ENCODE peak calls at places on chromosomes 4 and X, in six cellular contexts. Z, G, D, P, K and H are unnamed samples.

GRCh38 chr4:110188113-110188512 is 10.3 kb downstream of the ELOVL6 start:
- DNase-seq in Z (no peak), G (no peak), D (no peak), P (no peak), K (no peak), H (no peak)

GRCh38 chrX:12872741-12873140 is 5.9 kb downstream of the TLR7 start:
- DNase-seq in Z (no peak), G (no peak), D (no peak), P (no peak), K (no peak), H (no peak)

GRCh38 chr4:94634266-94634665 is 123.5 kb upstream of the BMPR1B start:
- DNase-seq in Z (no peak), G (no peak), D (no peak), P (no peak), K (peak; percentile 84), H (no peak)

GRCh38 chrX:109987884-109988283 is 15.0 kb upstream of the TMEM164 start:
- DNase-seq in Z (no peak), G (no peak), D (no peak), P (no peak), K (no peak), H (no peak)

GRCh38 chr4:3481783-3482397 is 18.8 kb downstream of the DOK7 start:
- DNase-seq in Z (no peak), G (no peak), D (no peak), P (no peak), K (no peak), H (no peak)

GRCh38 chrX:15158736-15159406 is 111.0 kb downstream of the ASB9 start:
- DNase-seq in Z (no peak), G (no peak), D (no peak), P (no peak), K (no peak), H (no peak)

GRCh38 chrX:2811271-2811670 is 17.5 kb upstream of the GYG2 start:
- DNase-seq in Z (no peak), G (no peak), D (no peak), P (no peak), K (peak; percentile 23), H (no peak)

GRCh38 chr4:89316931-89317366 is 9.3 kb upstream of the GPRIN3 start:
- DNase-seq in Z (peak; percentile 40), G (no peak), D (peak; percentile 23), P (no peak), K (peak; percentile 60), H (no peak)

GRCh38 chr4:118981839-118982381 is 93.3 kb downstream of the SYNPO2 start:
- DNase-seq in Z (peak; percentile 66), G (peak; percentile 51), D (peak; percentile 26), P (peak; percentile 55), K (peak; percentile 96), H (peak; percentile 81)

GRCh38 chrX:116204947-116205346 is 34.4 kb downstream of the AGTR2 start:
- DNase-seq in Z (no peak), G (no peak), D (no peak), P (peak; percentile 7), K (peak; percentile 5), H (no peak)

GRCh38 chrX:51852621-51853020 is 40.8 kb upstream of the MAGED1 start:
- DNase-seq in Z (no peak), G (no peak), D (no peak), P (no peak), K (no peak), H (no peak)

GRCh38 chr4:14264437-14264836 is 636.9 kb upstream of the BOD1L1 start:
- DNase-seq in Z (no peak), G (no peak), D (no peak), P (no peak), K (no peak), H (no peak)

GRCh38 chr4:6840062-6840976 is 57.8 kb downstream of the KIAA0232 start:
- DNase-seq in Z (no peak), G (no peak), D (no peak), P (no peak), K (peak; percentile 48), H (peak; percentile 43)

GRCh38 chr4:146192060-146192459 is 16.5 kb downstream of the LSM6 start:
- DNase-seq in Z (no peak), G (no peak), D (no peak), P (no peak), K (peak; percentile 20), H (no peak)

GRCh38 chr4:59695355-59696053 is 1504.6 kb upstream of the ADGRL3 start:
- DNase-seq in Z (no peak), G (no peak), D (no peak), P (no peak), K (no peak), H (no peak)

GRCh38 chrX:16718824-16719333 is 533 bp upstream of the SYAP1 start:
- DNase-seq in Z (no peak), G (no peak), D (no peak), P (no peak), K (no peak), H (no peak)

GRCh38 chr4:177041356-177041755 is 248.6 kb upstream of the VEGFC start:
- DNase-seq in Z (no peak), G (no peak), D (no peak), P (no peak), K (peak; percentile 46), H (no peak)

GRCh38 chr4:97952763-97953162 is 190.5 kb downstream of the STPG2 start:
- DNase-seq in Z (no peak), G (no peak), D (no peak), P (no peak), K (no peak), H (no peak)

GRCh38 chrX:149950681-149951080 is 12.4 kb upstream of the EOLA2 start:
- DNase-seq in Z (no peak), G (no peak), D (no peak), P (peak; percentile 45), K (peak; percentile 63), H (peak; percentile 32)

GRCh38 chr4:78669453-78669852 is 106.7 kb upstream of the BMP2K start:
- DNase-seq in Z (no peak), G (no peak), D (no peak), P (peak; percentile 24), K (no peak), H (no peak)
- TF ChIP-seq CTCF in Z (peak; percentile 20), G (no peak), D (peak; percentile 20), P (peak; percentile 46), K (no peak), H (peak; percentile 20)

GRCh38 chr4:52701207-52701606 is 42.1 kb upstream of the USP46 start:
- DNase-seq in Z (no peak), G (no peak), D (no peak), P (no peak), K (no peak), H (no peak)
- H3K4me3 ChIP-seq in Z (no peak overlapping the region), G (no peak overlapping the region), D (no peak overlapping the region), P (no peak overlapping the region), K (no peak overlapping the region), H (no peak overlapping the region)

DNA sequence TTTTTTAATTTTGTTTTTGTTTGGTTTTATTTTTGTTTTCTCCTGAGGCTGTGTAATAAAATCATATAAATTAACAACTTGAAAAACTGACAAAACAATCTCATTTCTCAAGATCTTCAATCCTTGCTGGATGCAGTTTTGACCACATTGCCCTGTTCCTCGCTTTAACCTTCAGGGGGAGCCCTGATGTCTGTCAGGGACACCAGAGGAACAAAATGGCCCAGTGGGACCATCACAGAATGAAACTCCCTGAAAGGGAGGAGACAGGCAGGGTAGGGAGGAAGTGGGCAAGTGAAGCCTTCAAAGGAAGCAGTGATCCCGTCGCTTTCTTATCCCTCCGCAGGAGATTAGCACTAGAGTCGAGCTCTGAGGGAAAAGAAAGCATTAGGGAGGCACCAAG is 274.9 kb upstream of the LDB2 start:
- DNase-seq in Z (no peak), G (no peak), D (no peak), P (no peak), K (no peak), H (no peak)
- TF ChIP-seq CTCF in Z (no peak), G (no peak), D (no peak), P (peak; percentile 52), K (peak; percentile 5), H (peak; percentile 30)

GRCh38 chr4:70746179-70746839 is 24.5 kb downstream of the RUFY3 start:
- DNase-seq in Z (peak; percentile 76), G (no peak), D (no peak), P (no peak), K (peak; percentile 89), H (no peak)
- H3K4me3 ChIP-seq in Z (no peak overlapping the region), G (no peak overlapping the region), D (no peak overlapping the region), P (no peak overlapping the region), K (no peak overlapping the region), H (no peak overlapping the region)

DNA sequence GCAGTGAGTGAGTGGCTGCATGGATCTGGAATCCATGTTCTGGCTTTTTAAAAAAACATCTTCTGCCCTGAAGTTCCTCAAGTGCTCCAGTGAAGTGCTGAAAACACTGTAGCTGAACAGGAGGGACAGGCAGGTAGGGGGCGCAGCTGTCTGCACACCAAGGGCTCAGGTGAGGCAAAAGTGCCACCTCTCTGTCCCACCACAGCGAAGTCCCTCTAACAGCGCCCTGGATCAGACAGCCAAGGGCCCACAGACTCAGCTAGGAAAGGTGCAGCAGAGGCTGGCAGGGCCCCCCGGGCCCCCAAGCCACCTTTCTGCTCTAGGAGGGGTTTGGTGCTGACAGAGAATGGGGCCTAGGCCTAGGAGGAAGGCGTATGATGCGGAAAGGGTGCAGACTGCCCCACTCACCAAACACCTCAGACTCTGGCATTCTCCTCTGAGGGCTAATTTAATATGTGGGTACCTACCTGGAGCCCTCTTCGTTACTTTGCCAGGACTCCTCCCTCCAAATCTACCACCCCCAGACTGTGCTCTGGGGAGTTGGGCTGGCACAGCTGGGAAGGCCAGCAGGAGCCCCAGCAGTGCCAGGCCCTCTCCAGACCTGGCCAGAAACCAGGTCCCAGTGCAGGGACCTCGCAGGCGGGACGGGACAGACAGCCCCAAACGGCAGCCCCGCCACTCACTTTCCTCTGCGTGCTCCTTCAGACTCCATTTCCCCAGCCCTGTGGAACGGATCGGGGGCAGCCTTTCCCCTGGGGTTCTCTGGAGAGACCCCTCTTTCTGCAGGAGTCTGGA is 73.7 kb downstream of the ENPP6 start:
- DNase-seq in Z (no peak), G (no peak), D (no peak), P (no peak), K (no peak), H (no peak)
- TF ChIP-seq CTCF in Z (no peak), G (no peak), D (no peak), P (peak; percentile 36), K (no peak), H (no peak)

GRCh38 chr4:186203391-186203802 is 12.0 kb downstream of the CYP4V2 start:
- DNase-seq in Z (no peak), G (no peak), D (no peak), P (no peak), K (peak; percentile 5), H (no peak)
- H3K4me3 ChIP-seq in Z (peak overlapping the region; percentile 43), G (no peak overlapping the region), D (no peak overlapping the region), P (no peak overlapping the region), K (no peak overlapping the region), H (no peak overlapping the region)

DNA sequence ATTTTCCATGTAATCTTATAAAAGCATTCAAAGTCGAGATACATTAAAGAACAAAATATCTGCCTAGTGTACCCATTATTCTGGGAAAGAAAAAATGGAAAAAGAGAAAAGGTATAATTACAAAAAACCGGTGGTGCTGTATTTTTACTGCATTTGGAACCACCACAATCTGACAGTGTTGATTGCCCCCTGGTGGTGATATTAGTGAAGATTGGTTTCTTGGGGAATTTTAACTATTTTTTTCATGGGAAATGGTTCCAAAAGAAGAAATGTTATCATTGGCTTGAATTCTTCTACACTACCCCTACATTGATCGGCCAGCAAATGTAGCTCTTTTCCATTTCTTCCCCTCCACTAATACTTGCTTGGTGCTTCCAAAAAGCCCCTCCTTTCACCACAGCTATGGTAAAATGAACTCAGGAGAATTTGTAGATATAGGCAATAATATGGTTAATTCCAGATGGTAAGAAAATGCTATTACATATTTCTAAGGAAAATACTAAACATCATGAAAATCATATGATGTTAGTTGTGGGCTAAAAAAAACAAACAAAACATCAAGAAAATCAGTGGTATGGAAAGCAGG is 50.0 kb downstream of the COX18 start:
- DNase-seq in Z (no peak), G (no peak), D (peak; percentile 7), P (peak; percentile 23), K (peak; percentile 51), H (peak; percentile 45)
- TF ChIP-seq CTCF in Z (peak; percentile 58), G (peak; percentile 82), D (peak; percentile 62), P (peak; percentile 54), K (peak; percentile 79), H (peak; percentile 51)